ENCODE peak calls at places on chromosomes 13 and 19, in five cellular contexts. P is mesendoderm, E is A549, L is fibroblast of lung, H is HCT116. K is an unnamed sample.

GRCh38 chr13:66563076-66563475 is 667.1 kb downstream of the PCDH9 start:
- DNase-seq in P (peak; percentile 40), E (peak; percentile 29), L (no peak), H (no peak), K (no peak)

GRCh38 chr19:35030257-35031071 is at the start of gene SCN1B:
- DNase-seq in P (peak; percentile 76), E (peak; percentile 85), L (peak; percentile 59), H (peak; percentile 22), K (peak; percentile 60)

GRCh38 chr13:75469087-75469486 is 12.9 kb downstream of the TBC1D4 start:
- DNase-seq in P (peak; percentile 47), E (no peak), L (no peak), H (no peak), K (no peak)

GRCh38 chr13:99968521-99969367 is 2.8 kb downstream of the ZIC5 start:
- DNase-seq in P (peak; percentile 79), E (peak; percentile 66), L (no peak), H (no peak), K (no peak)

GRCh38 chr19:37128821-37129177 is 43.7 kb downstream of the ZNF585A start:
- DNase-seq in P (peak; percentile 15), E (no peak), L (no peak), H (no peak), K (no peak)

GRCh38 chr19:47186337-47187022 is 44.5 kb downstream of the BBC3 start:
- DNase-seq in P (no peak), E (no peak), L (no peak), H (no peak), K (peak; percentile 24)

GRCh38 chr19:38308926-38309614 is 5.0 kb downstream of the C19orf33 start:
- DNase-seq in P (no peak), E (no peak), L (no peak), H (no peak), K (no peak)

GRCh38 chr13:29954082-29955043 is 103.9 kb upstream of the UBL3 start:
- DNase-seq in P (no peak), E (no peak), L (no peak), H (no peak), K (no peak)

GRCh38 chr19:46350029-46350757 is 3.3 kb downstream of the PPP5C start:
- DNase-seq in P (no peak), E (no peak), L (no peak), H (no peak), K (no peak)

GRCh38 chr13:50011461-50011860 is 3.8 kb upstream of the KCNRG start:
- DNase-seq in P (no peak), E (no peak), L (no peak), H (no peak), K (no peak)

GRCh38 chr13:106797081-106797640 is 229.2 kb upstream of the ARGLU1 start:
- DNase-seq in P (no peak), E (no peak), L (no peak), H (no peak), K (no peak)

GRCh38 chr19:6196361-6196760 is 60.9 kb downstream of the ACSBG2 start:
- DNase-seq in P (no peak), E (no peak), L (no peak), H (no peak), K (no peak)

GRCh38 chr19:55597493-55597892 is 1.8 kb downstream of the FIZ1 start:
- DNase-seq in P (no peak), E (no peak), L (no peak), H (no peak), K (no peak)

GRCh38 chr13:87274209-87274819 is 396.9 kb upstream of the SLITRK5 start:
- DNase-seq in P (peak; percentile 77), E (peak; percentile 42), L (peak; percentile 71), H (peak; percentile 39), K (peak; percentile 27)

GRCh38 chr19:6693056-6693471 is 23.1 kb upstream of the TNFSF14 start:
- DNase-seq in P (no peak), E (peak; percentile 31), L (no peak), H (no peak), K (no peak)

GRCh38 chr19:46373573-46374359 is 26.9 kb downstream of the PPP5C start:
- DNase-seq in P (peak; percentile 95), E (peak; percentile 93), L (no peak), H (no peak), K (peak; percentile 26)

GRCh38 chr19:40231544-40232424 is 5.3 kb upstream of the CCNP start:
- DNase-seq in P (peak; percentile 78), E (no peak), L (peak; percentile 15), H (no peak), K (no peak)

GRCh38 chr19:13215572-13216380 is 65.6 kb downstream of the IER2 start:
- DNase-seq in P (no peak), E (no peak), L (no peak), H (no peak), K (no peak)

GRCh38 chr13:78604782-78605611 is 1.6 kb upstream of the POU4F1 start:
- DNase-seq in P (peak; percentile 83), E (peak; percentile 61), L (no peak), H (no peak), K (peak; percentile 79)

GRCh38 chr19:1074512-1075283 is 7.7 kb downstream of the ARHGAP45 start:
- DNase-seq in P (no peak), E (peak; percentile 74), L (no peak), H (no peak), K (peak; percentile 93)

GRCh38 chr19:708154-709141 is at the start of gene PALM:
- DNase-seq in P (peak; percentile 34), E (no peak), L (no peak), H (no peak), K (no peak)

GRCh38 chr19:42189133-42189532 is 28.3 kb downstream of the DEDD2 start:
- DNase-seq in P (no peak), E (no peak), L (no peak), H (no peak), K (no peak)

GRCh38 chr19:45800009-45800553 is 7.4 kb upstream of the DMWD start:
- DNase-seq in P (peak; percentile 72), E (peak; percentile 65), L (peak; percentile 36), H (no peak), K (no peak)

GRCh38 chr19:35545855-35546381 is 492 bp downstream of the TMEM147 start:
- DNase-seq in P (peak; percentile 44), E (peak; percentile 58), L (peak; percentile 3), H (no peak), K (peak; percentile 64)

GRCh38 chr19:44530777-44531176 is 1.3 kb upstream of the CEACAM20 start:
- DNase-seq in P (no peak), E (no peak), L (no peak), H (no peak), K (no peak)

GRCh38 chr13:108915095-108915633 is 285.8 kb downstream of the MYO16 start:
- DNase-seq in P (peak; percentile 37), E (peak; percentile 49), L (peak; percentile 67), H (no peak), K (no peak)

GRCh38 chr19:9967326-9967725 is 31.0 kb upstream of the OLFM2 start:
- DNase-seq in P (no peak), E (peak; percentile 14), L (peak; percentile 28), H (no peak), K (no peak)

GRCh38 chr19:9969688-9969975 is 33.3 kb upstream of the OLFM2 start:
- DNase-seq in P (peak; percentile 24), E (no peak), L (no peak), H (no peak), K (no peak)

GRCh38 chr19:9966024-9966423 is 29.7 kb upstream of the OLFM2 start:
- DNase-seq in P (no peak), E (no peak), L (no peak), H (no peak), K (no peak)

GRCh38 chr19:9968820-9969687 is 32.7 kb upstream of the OLFM2 start:
- DNase-seq in P (no peak), E (no peak), L (no peak), H (no peak), K (no peak)

GRCh38 chr19:9966448-9966847 is 30.1 kb upstream of the OLFM2 start:
- DNase-seq in P (peak; percentile 47), E (no peak), L (no peak), H (no peak), K (no peak)
- H3K4me2 ChIP-seq in P (no peak overlapping the region), E (no peak overlapping the region), L (no peak overlapping the region), H (no peak overlapping the region), K (no peak overlapping the region)

GRCh38 chr13:113756441-113757097 is 2.5 kb upstream of the TMEM255B start:
- DNase-seq in P (no peak), E (no peak), L (no peak), H (no peak), K (no peak)

GRCh38 chr13:113754242-113754641 is 4.8 kb upstream of the TMEM255B start:
- DNase-seq in P (no peak), E (no peak), L (no peak), H (no peak), K (no peak)

GRCh38 chr13:113751491-113751890 is 7.5 kb upstream of the TMEM255B start:
- DNase-seq in P (no peak), E (no peak), L (no peak), H (no peak), K (no peak)

GRCh38 chr13:113753171-113753570 is 5.9 kb upstream of the TMEM255B start:
- DNase-seq in P (no peak), E (no peak), L (no peak), H (no peak), K (no peak)

GRCh38 chr13:113754691-113755090 is 4.3 kb upstream of the TMEM255B start:
- DNase-seq in P (no peak), E (no peak), L (no peak), H (no peak), K (no peak)
- H3K4me2 ChIP-seq in P (no peak overlapping the region), E (no peak overlapping the region), L (no peak overlapping the region), H (no peak overlapping the region), K (no peak overlapping the region)

GRCh38 chr13:98192008-98192407 is 14.9 kb upstream of the RNF113B start:
- DNase-seq in P (no peak), E (no peak), L (no peak), H (no peak), K (no peak)

GRCh38 chr13:98199480-98199879 is 22.4 kb upstream of the RNF113B start:
- DNase-seq in P (peak; percentile 61), E (no peak), L (no peak), H (no peak), K (no peak)

GRCh38 chr13:98198683-98199082 is 21.6 kb upstream of the RNF113B start:
- DNase-seq in P (no peak), E (no peak), L (no peak), H (no peak), K (no peak)

GRCh38 chr13:98190889-98191444 is 13.9 kb upstream of the RNF113B start:
- DNase-seq in P (no peak), E (no peak), L (no peak), H (no peak), K (no peak)

GRCh38 chr13:98195054-98195791 is 18.2 kb upstream of the RNF113B start:
- DNase-seq in P (no peak), E (no peak), L (no peak), H (no peak), K (no peak)
- H3K4me2 ChIP-seq in P (no peak overlapping the region), E (no peak overlapping the region), L (no peak overlapping the region), H (no peak overlapping the region), K (no peak overlapping the region)

GRCh38 chr13:113586661-113587479 is 2.3 kb downstream of the TFDP1 start:
- DNase-seq in P (no peak), E (no peak), L (no peak), H (no peak), K (peak; percentile 30)

GRCh38 chr13:113585828-113586355 is 1.3 kb downstream of the TFDP1 start:
- DNase-seq in P (no peak), E (no peak), L (no peak), H (no peak), K (peak; percentile 4)

GRCh38 chr13:113589961-113590339 is 5.4 kb downstream of the TFDP1 start:
- DNase-seq in P (no peak), E (no peak), L (no peak), H (no peak), K (no peak)

GRCh38 chr13:113589251-113589960 is 4.9 kb downstream of the TFDP1 start:
- DNase-seq in P (no peak), E (no peak), L (no peak), H (no peak), K (peak; percentile 2)

GRCh38 chr13:113588394-113589111 is 4.0 kb downstream of the TFDP1 start:
- DNase-seq in P (no peak), E (no peak), L (no peak), H (no peak), K (peak; percentile 4)
- H3K4me2 ChIP-seq in P (no peak overlapping the region), E (no peak overlapping the region), L (no peak overlapping the region), H (no peak overlapping the region), K (peak overlapping the region; percentile 39)